ENCODE peak calls at places on chromosomes 3 and 15, in six cellular contexts. U is GM23338, R is OCI-LY7, D is K562, P is mammary epithelial cell, C is fibroblast of lung. Q is an unnamed sample.
A peak's percentile ranks its signal among the peaks of the same experiment; 100 is the strongest.

GRCh38 chr3:50630394-50630793 is 13.4 kb downstream of the MAPKAPK3 start:
- DNase-seq in U (no peak), C (no peak), D (no peak), R (no peak), P (no peak), Q (no peak)

GRCh38 chr15:52731004-52731403 is 51.8 kb upstream of the ATOSA start:
- DNase-seq in C (no peak), U (no peak), P (no peak), D (no peak), R (no peak), Q (no peak)

GRCh38 chr3:126571078-126571477 is 12.3 kb upstream of the C3orf22 start:
- DNase-seq in D (no peak), U (no peak), C (no peak), R (no peak), P (no peak), Q (no peak)

GRCh38 chr15:95687056-95687455 is 643.4 kb upstream of the NR2F2 start:
- DNase-seq in P (no peak), C (no peak), U (no peak), D (no peak), R (no peak), Q (no peak)

GRCh38 chr3:159029306-159030026 is 227.6 kb downstream of the MFSD1 start:
- DNase-seq in P (peak; percentile 2), U (no peak), R (no peak), D (no peak), C (no peak), Q (no peak)

GRCh38 chr3:170730071-170730812 is 139.8 kb downstream of the RPL22L1 start:
- DNase-seq in R (no peak), P (no peak), U (no peak), C (no peak), D (peak; percentile 88), Q (no peak)

GRCh38 chr15:94744080-94744793 is 512.9 kb downstream of the MCTP2 start:
- DNase-seq in P (no peak), U (peak; percentile 73), R (no peak), C (no peak), D (no peak), Q (no peak)

GRCh38 chr3:48695113-48695753 is 9.5 kb upstream of the NCKIPSD start:
- DNase-seq in D (no peak), C (peak; percentile 77), R (no peak), P (peak; percentile 70), U (peak; percentile 94), Q (no peak)

GRCh38 chr3:136678981-136679380 is 73.2 kb downstream of the STAG1 start:
- DNase-seq in P (no peak), U (no peak), R (no peak), D (no peak), C (peak; percentile 56), Q (no peak)

GRCh38 chr3:57793737-57794187 is 37.7 kb downstream of the SLMAP start:
- DNase-seq in C (peak; percentile 27), R (no peak), P (peak; percentile 19), U (no peak), D (peak; percentile 57), Q (no peak)

GRCh38 chr15:81940467-81941451 is 105.1 kb downstream of the MEX3B start:
- DNase-seq in P (peak; percentile 6), R (no peak), U (no peak), D (peak; percentile 43), C (peak; percentile 74), Q (no peak)

GRCh38 chr3:67940200-67940952 is 286.0 kb upstream of the SUCLG2 start:
- DNase-seq in C (no peak), D (no peak), P (no peak), R (peak; percentile 22), U (peak; percentile 7), Q (peak; percentile 15)

GRCh38 chr3:65597952-65598413 is 440.7 kb downstream of the MAGI1 start:
- DNase-seq in U (peak; percentile 92), C (no peak), R (no peak), P (no peak), D (peak; percentile 56), Q (peak; percentile 14)

GRCh38 chr3:196537319-196537984 is 22.3 kb upstream of the SMCO1 start:
- DNase-seq in C (no peak), P (peak; percentile 37), U (peak; percentile 80), D (peak; percentile 44), R (peak; percentile 32), Q (no peak)

GRCh38 chr15:80587816-80588456 is 107.2 kb upstream of the ABHD17C start:
- DNase-seq in D (no peak), R (no peak), C (peak; percentile 78), P (peak; percentile 49), U (no peak), Q (no peak)

GRCh38 chr15:94234300-94234699 is 2.9 kb downstream of the MCTP2 start:
- DNase-seq in U (no peak), D (no peak), P (no peak), R (no peak), C (no peak), Q (peak; percentile 32)

GRCh38 chr3:14620512-14620911 is 31.1 kb upstream of the CCDC174 start:
- DNase-seq in U (peak; percentile 70), P (no peak), R (no peak), D (no peak), C (no peak), Q (no peak)

GRCh38 chr15:86919581-86919980 is 839.9 kb downstream of the AGBL1 start:
- DNase-seq in D (no peak), C (no peak), P (no peak), U (no peak), R (no peak), Q (no peak)

GRCh38 chr3:143090966-143091365 is 28.6 kb upstream of the CHST2 start:
- DNase-seq in R (no peak), C (no peak), U (no peak), P (no peak), D (no peak), Q (no peak)

GRCh38 chr3:56086355-56086754 is 381.9 kb downstream of the ERC2 start:
- DNase-seq in D (no peak), U (no peak), R (no peak), C (peak; percentile 47), P (no peak), Q (no peak)

GRCh38 chr15:78565097-78565950 is at the start of gene CHRNA5:
- DNase-seq in U (peak; percentile 98), C (peak; percentile 80), R (peak; percentile 78), P (peak; percentile 83), D (peak; percentile 95), Q (peak; percentile 92)

GRCh38 chr3:110106805-110107204 is 769.5 kb upstream of the DPPA4 start:
- DNase-seq in D (no peak), P (peak; percentile 23), R (no peak), U (no peak), C (peak; percentile 6), Q (no peak)

GRCh38 chr3:150286390-150287147 is 121.5 kb upstream of the TSC22D2 start:
- DNase-seq in U (peak; percentile 86), C (peak; percentile 60), D (peak; percentile 67), P (peak; percentile 56), R (peak; percentile 59), Q (peak; percentile 64)

GRCh38 chr3:25573386-25574171 is 91.1 kb downstream of the TOP2B start:
- DNase-seq in D (no peak), C (peak; percentile 81), R (no peak), P (no peak), U (no peak), Q (no peak)

GRCh38 chr15:97561529-97561928 is 399.0 kb upstream of the ARRDC4 start:
- DNase-seq in D (no peak), R (no peak), C (no peak), U (no peak), P (no peak), Q (no peak)
- TF ChIP-seq CTCF in D (no peak), R (no peak), C (no peak), U (no peak), P (no peak), Q (no peak)

DNA sequence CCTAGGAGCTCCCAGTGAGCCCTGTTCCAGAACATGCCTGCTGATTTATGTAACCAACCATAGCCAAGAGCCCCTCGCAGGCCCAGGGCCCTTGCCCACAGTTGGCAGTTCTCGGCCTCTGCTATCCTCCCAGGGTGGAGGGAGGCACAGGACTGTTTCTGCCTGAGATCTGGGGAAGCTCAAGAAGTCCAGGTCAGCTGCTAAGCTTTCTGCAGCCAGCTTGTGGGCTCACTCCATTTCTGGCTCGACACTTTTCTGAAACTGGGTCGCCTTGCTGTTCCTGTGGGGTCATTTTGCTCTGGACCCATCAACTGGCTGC is 72.5 kb upstream of the HERC1 start:
- DNase-seq in U (no peak), C (no peak), P (no peak), R (no peak), D (no peak), Q (no peak)
- H2AFZ ChIP-seq in U (no peak overlapping the region), C (no peak overlapping the region), P (no peak overlapping the region), R (no peak overlapping the region), D (peak overlapping the region; percentile 88), Q (no peak overlapping the region)

DNA sequence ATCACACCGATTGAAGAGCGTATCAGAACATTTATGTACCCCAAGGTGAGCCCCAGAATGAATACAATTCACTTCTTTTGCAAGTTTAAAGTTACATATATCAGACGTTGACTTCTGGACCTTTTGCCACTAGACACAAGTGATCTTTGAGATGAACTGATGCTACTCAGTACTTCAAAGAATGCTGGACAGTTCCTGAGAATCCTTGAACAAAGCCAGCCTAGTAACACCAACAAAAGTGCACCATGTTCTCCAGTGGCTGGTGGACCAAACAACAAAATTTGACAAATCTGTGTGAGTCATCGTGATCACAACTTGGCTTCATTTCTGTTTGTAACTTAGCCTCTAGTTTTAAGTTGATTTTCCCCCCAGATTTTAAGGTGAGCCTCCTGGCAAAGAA is 355.7 kb downstream of the SOX2 start:
- DNase-seq in R (no peak), U (no peak), C (peak; percentile 9), D (no peak), P (no peak), Q (no peak)
- TF ChIP-seq CTCF in R (no peak), U (no peak), C (no peak), D (no peak), P (no peak), Q (no peak)

GRCh38 chr3:169241928-169242751 is 421.4 kb downstream of the MECOM start:
- DNase-seq in C (peak; percentile 90), R (no peak), P (peak; percentile 30), D (no peak), U (peak; percentile 70), Q (peak; percentile 33)
- H2AFZ ChIP-seq in C (peak overlapping the region; percentile 88), R (no peak overlapping the region), P (peak overlapping the region; percentile 82), D (no peak overlapping the region), U (peak overlapping the region; percentile 75), Q (peak overlapping the region; percentile 4)

GRCh38 chr15:60134609-60135008 is 130.5 kb downstream of the FOXB1 start:
- DNase-seq in C (no peak), R (no peak), U (no peak), P (no peak), D (no peak), Q (no peak)
- TF ChIP-seq CTCF in C (no peak), R (peak; percentile 52), U (peak; percentile 45), P (peak; percentile 62), D (no peak), Q (no peak)

DNA sequence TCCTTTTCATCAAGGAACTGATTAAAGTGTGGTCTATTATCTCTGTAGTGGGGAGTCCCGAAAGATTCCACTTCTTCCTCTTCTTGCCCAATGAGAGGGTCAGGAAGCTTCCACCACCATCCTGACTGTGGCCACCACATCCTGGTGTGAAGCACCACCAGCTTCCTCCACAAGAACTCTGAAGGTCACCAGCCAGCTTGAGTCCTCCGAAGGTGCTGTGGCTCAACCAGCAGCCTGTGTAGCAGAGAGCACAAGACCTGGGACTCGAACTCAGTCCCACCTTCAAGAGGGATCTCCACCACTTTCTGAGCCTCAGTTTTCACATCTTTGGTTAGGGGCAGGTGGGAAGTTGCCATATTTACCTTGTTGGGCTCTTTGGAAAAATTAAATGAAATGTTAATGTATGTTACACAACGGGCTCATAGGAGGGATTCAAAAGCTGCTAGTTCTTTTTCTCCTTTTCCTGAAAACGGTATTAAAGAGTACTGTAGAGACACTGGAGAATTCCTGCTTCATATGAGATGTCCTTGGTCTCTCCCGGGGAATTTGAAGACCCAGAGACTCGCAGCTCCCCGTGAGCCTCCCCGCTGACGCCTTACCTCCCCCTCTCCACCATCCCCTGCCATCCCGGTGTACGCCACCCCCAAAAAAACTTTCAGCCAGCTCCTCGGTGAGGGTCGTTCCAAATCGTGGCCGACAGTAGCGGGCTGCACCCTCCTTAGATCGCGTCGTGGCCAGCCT is 816 bp upstream of the ACAN start:
- DNase-seq in D (no peak), U (no peak), P (no peak), C (no peak), R (no peak), Q (no peak)
- H2AFZ ChIP-seq in D (no peak overlapping the region), U (peak overlapping the region; percentile 96), P (peak overlapping the region; percentile 38), C (no peak overlapping the region), R (no peak overlapping the region), Q (no peak overlapping the region)

Q was measured in hepatocyte.